ENCODE peak calls at places on chromosome 12, in five cellular contexts. J is lung, O is psoas muscle, X is lower lobe of right lung, U is brain microvascular endothelial cell. T is an unnamed sample.

GRCh38 chr12:47910486-47910885 is 5.7 kb upstream of the VDR start:
- DNase-seq in J (no peak), O (no peak), X (no peak), U (no peak), T (no peak)

GRCh38 chr12:117189725-117190209 is 503 bp downstream of the FBXO21 start:
- DNase-seq in J (no peak), O (peak), X (peak), U (peak), T (peak)

GRCh38 chr12:108822458-108823205 is 34.8 kb downstream of the SSH1 start:
- DNase-seq in J (no peak), O (no peak), X (no peak), U (no peak), T (no peak)

GRCh38 chr12:45483571-45483970 is 245.9 kb upstream of the ARID2 start:
- DNase-seq in J (no peak), O (peak), X (no peak), U (no peak), T (no peak)

GRCh38 chr12:124837249-124837897 is 26.3 kb downstream of the SCARB1 start:
- DNase-seq in J (no peak), O (no peak), X (no peak), U (no peak), T (no peak)

GRCh38 chr12:56571131-56571530 is 49.5 kb downstream of the RBMS2 start:
- DNase-seq in J (no peak), O (no peak), X (no peak), U (no peak), T (no peak)

GRCh38 chr12:96329545-96329944 is 70.7 kb downstream of the CDK17 start:
- DNase-seq in J (no peak), O (no peak), X (no peak), U (no peak), T (no peak)

GRCh38 chr12:88572785-88573565 is 7.3 kb downstream of the KITLG start:
- DNase-seq in J (no peak), O (no peak), X (no peak), U (no peak), T (no peak)

GRCh38 chr12:76006028-76006916 is 25.3 kb downstream of the PHLDA1 start:
- DNase-seq in J (no peak), O (no peak), X (no peak), U (no peak), T (no peak)

GRCh38 chr12:11584213-11584855 is 65.1 kb upstream of the ETV6 start:
- DNase-seq in J (no peak), O (no peak), X (no peak), U (no peak), T (no peak)

GRCh38 chr12:112590281-112590680 is 171.5 kb downstream of the PTPN11 start:
- DNase-seq in J (no peak), O (no peak), X (no peak), U (no peak), T (no peak)

GRCh38 chr12:7175493-7175892 is 14.0 kb upstream of the PEX5 start:
- DNase-seq in J (no peak), O (no peak), X (no peak), U (no peak), T (peak)

GRCh38 chr12:58496411-58496810 is 423.9 kb downstream of the LRIG3 start:
- DNase-seq in J (no peak), O (no peak), X (no peak), U (peak), T (no peak)

GRCh38 chr12:133202493-133203343 is 21.4 kb downstream of the ZNF268 start:
- DNase-seq in J (no peak), O (no peak), X (no peak), U (no peak), T (no peak)

GRCh38 chr12:80707126-80707829 is at the start of gene MYF6:
- DNase-seq in J (no peak), O (peak), X (no peak), U (no peak), T (no peak)

GRCh38 chr12:113222730-113223531 is 1.7 kb downstream of the TPCN1 start:
- DNase-seq in J (peak), O (peak), X (no peak), U (peak), T (peak)

GRCh38 chr12:76863005-76863670 is 15.7 kb downstream of the CSRP2 start:
- DNase-seq in J (no peak), O (no peak), X (no peak), U (peak), T (no peak)

GRCh38 chr12:12577786-12578185 is 15.1 kb upstream of the DUSP16 start:
- DNase-seq in J (no peak), O (no peak), X (no peak), U (no peak), T (peak)

GRCh38 chr12:52250048-52250990 is 17.3 kb downstream of the KRT7 start:
- DNase-seq in J (no peak), O (peak), X (peak), U (no peak), T (no peak)

GRCh38 chr12:89708793-89709156 is at the start of gene ATP2B1:
- DNase-seq in J (peak), O (peak), X (peak), U (peak), T (peak)

GRCh38 chr12:25052191-25053020 is 103.5 kb upstream of the BCAT1 start:
- DNase-seq in J (peak), O (no peak), X (no peak), U (no peak), T (no peak)

GRCh38 chr12:82359115-82359478 is 768 bp downstream of the METTL25 start:
- DNase-seq in J (no peak), O (peak), X (no peak), U (no peak), T (no peak)

GRCh38 chr12:132490481-132491348 is 764 bp downstream of the FBRSL1 start:
- DNase-seq in J (no peak), O (no peak), X (no peak), U (no peak), T (no peak)

GRCh38 chr12:6667559-6668210 is 4.8 kb upstream of the ING4 start:
- DNase-seq in J (no peak), O (no peak), X (no peak), U (no peak), T (no peak)

GRCh38 chr12:124747426-124748161 is 116.1 kb downstream of the SCARB1 start:
- DNase-seq in J (no peak), O (no peak), X (no peak), U (peak), T (peak)

GRCh38 chr12:72471806-72472205 is 199.6 kb downstream of the TRHDE start:
- DNase-seq in J (no peak), O (no peak), X (no peak), U (no peak), T (no peak)

GRCh38 chr12:4145990-4146859 is 127.3 kb upstream of the CCND2 start:
- DNase-seq in J (no peak), O (no peak), X (no peak), U (no peak), T (peak)

GRCh38 chr12:8860165-8860961 is 37.9 kb downstream of the A2ML1 start:
- DNase-seq in J (no peak), O (peak), X (no peak), U (peak), T (peak)

GRCh38 chr12:124742111-124742510 is 121.6 kb downstream of the SCARB1 start:
- DNase-seq in J (no peak), O (no peak), X (no peak), U (no peak), T (no peak)

GRCh38 chr12:65622056-65622455 is 202.2 kb upstream of the HMGA2 start:
- DNase-seq in J (no peak), O (no peak), X (no peak), U (no peak), T (no peak)

GRCh38 chr12:105985383-105985782 is 153.4 kb downstream of the NUAK1 start:
- DNase-seq in J (no peak), O (no peak), X (no peak), U (no peak), T (no peak)

GRCh38 chr12:112777387-112778025 is 14.0 kb upstream of the RPH3A start:
- DNase-seq in J (no peak), O (no peak), X (no peak), U (no peak), T (no peak)

GRCh38 chr12:66055837-66056319 is 74.7 kb downstream of the LLPH start:
- DNase-seq in J (no peak), O (no peak), X (no peak), U (no peak), T (no peak)

GRCh38 chr12:116673713-116674112 is 64.2 kb downstream of the SPRING1 start:
- DNase-seq in J (no peak), O (no peak), X (no peak), U (no peak), T (no peak)

GRCh38 chr12:74129702-74130101 is 407.9 kb upstream of the ATXN7L3B start:
- DNase-seq in J (no peak), O (no peak), X (no peak), U (peak), T (no peak)

GRCh38 chr12:82436354-82436753 is 78.0 kb downstream of the METTL25 start:
- DNase-seq in J (no peak), O (no peak), X (no peak), U (no peak), T (no peak)

GRCh38 chr12:977163-977562 is 13.9 kb upstream of the ERC1 start:
- DNase-seq in J (no peak), O (no peak), X (no peak), U (no peak), T (no peak)

GRCh38 chr12:105409881-105410471 is 79.5 kb downstream of the C12orf75 start:
- DNase-seq in J (peak), O (peak), X (peak), U (peak), T (peak)

GRCh38 chr12:32877670-32878459 is 18.7 kb downstream of the PKP2 start:
- DNase-seq in J (no peak), O (peak), X (no peak), U (no peak), T (no peak)
- H3K27ac ChIP-seq in J (no peak), O (peak), X (no peak), U (no peak), T (no peak)

DNA sequence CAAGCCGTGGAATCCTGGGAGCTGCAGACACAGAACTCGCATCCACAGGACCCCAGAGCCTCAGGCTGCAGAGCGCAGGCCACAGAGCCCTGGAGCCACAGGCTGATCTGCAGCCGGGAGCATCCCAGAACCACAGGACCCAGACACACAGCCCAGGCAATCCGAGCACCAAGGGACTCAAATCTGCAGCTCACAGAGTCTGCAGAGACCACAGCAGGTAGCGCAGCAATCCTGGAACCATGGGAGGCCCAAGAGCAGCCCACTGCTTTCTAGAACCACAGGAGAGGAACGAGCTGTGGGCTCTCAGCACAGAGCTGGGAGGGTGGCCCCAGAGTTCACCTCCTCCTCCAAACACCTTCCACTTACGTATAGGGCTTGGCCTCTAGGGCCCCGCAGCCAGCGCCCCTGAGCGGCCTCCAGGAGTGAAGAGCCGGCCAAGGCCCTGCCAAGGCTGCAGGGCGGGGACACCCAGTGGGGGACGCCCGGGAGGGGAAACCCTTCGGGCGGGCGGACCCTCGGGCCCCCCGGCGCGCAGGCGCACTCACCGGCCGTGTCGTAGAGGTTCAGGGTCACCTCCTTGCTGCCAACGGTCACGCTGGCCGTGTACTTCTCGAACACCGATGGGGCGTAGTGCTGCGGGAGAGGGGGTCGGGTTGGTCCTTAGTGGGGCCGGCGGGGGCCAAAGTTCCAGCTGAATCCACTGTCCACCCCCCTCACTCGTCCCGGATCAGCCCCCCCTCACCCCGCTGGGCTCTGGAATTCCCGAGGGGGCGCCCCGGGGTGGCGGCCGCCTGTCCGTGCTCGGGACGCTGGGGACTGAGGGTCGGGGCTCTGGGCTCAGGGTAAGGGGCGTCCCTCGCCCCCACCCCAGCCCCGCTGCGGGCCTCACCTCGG is 634 bp downstream of the RHOF start:
- DNase-seq in J (peak), O (peak), X (peak), U (no peak), T (no peak)
- H3K27ac ChIP-seq in J (peak), O (peak), X (peak), U (no peak), T (no peak)

DNA sequence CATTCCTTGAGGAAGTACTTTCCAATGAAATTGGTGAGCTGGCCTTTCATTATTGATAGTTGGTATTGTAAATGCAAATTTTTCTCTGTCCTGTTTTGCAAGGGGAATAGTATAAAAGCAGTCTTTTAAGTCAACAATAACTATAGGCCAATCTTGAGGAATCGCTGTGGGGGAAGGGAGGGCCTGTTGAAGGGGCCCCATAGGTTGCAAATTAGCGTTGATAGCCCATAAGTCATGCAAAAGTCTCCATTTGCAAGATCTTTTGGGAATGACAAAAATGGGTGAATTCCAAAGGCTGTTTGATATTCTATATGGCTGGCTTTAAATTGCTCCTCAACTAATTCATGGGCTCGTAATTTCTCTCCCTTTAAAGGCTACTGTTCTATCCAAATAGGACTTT is 143.6 kb downstream of the TMEM117 start:
- DNase-seq in J (no peak), O (no peak), X (no peak), U (no peak), T (no peak)
- H3K27ac ChIP-seq in J (no peak), O (no peak), X (no peak), U (no peak), T (no peak)

GRCh38 chr12:31714406-31715271 is 14.2 kb downstream of the AMN1 start:
- DNase-seq in J (no peak), O (no peak), X (no peak), U (no peak), T (no peak)

GRCh38 chr12:31712877-31713276 is 15.9 kb downstream of the AMN1 start:
- DNase-seq in J (no peak), O (no peak), X (no peak), U (no peak), T (no peak)

GRCh38 chr12:31710021-31710818 is 18.6 kb downstream of the AMN1 start:
- DNase-seq in J (no peak), O (no peak), X (no peak), U (no peak), T (no peak)

GRCh38 chr12:31715283-31715825 is 13.5 kb downstream of the AMN1 start:
- DNase-seq in J (no peak), O (no peak), X (no peak), U (no peak), T (no peak)
- H3K27ac ChIP-seq in J (peak), O (no peak), X (peak), U (peak), T (no peak)

GRCh38 chr12:92739099-92739498 is 36.3 kb downstream of the PLEKHG7 start:
- DNase-seq in J (no peak), O (peak), X (no peak), U (no peak), T (no peak)
- H3K27ac ChIP-seq in J (no peak), O (no peak), X (no peak), U (no peak), T (no peak)

GRCh38 chr12:10070380-10070779 is 28.4 kb downstream of the CLEC1A start:
- DNase-seq in J (no peak), O (no peak), X (no peak), U (no peak), T (no peak)

GRCh38 chr12:10067259-10067658 is 31.5 kb downstream of the CLEC1A start:
- DNase-seq in J (no peak), O (no peak), X (no peak), U (no peak), T (no peak)

GRCh38 chr12:10068634-10069033 is 30.2 kb downstream of the CLEC1A start:
- DNase-seq in J (no peak), O (no peak), X (no peak), U (no peak), T (no peak)

GRCh38 chr12:10069099-10069498 is 29.7 kb downstream of the CLEC1A start:
- DNase-seq in J (no peak), O (no peak), X (no peak), U (no peak), T (no peak)

GRCh38 chr12:10067942-10068341 is 30.8 kb downstream of the CLEC1A start:
- DNase-seq in J (no peak), O (no peak), X (no peak), U (no peak), T (peak)
- H3K27ac ChIP-seq in J (no peak), O (peak), X (peak), U (no peak), T (no peak)

GRCh38 chr12:123065666-123066457 is 85.0 kb downstream of the PITPNM2 start:
- DNase-seq in J (no peak), O (peak), X (no peak), U (no peak), T (no peak)

GRCh38 chr12:123070267-123071081 is 80.4 kb downstream of the PITPNM2 start:
- DNase-seq in J (no peak), O (no peak), X (no peak), U (no peak), T (peak)

GRCh38 chr12:123067654-123068053 is 83.2 kb downstream of the PITPNM2 start:
- DNase-seq in J (no peak), O (peak), X (no peak), U (no peak), T (no peak)

GRCh38 chr12:123071401-123072304 is 79.2 kb downstream of the PITPNM2 start:
- DNase-seq in J (no peak), O (peak), X (no peak), U (no peak), T (no peak)

DNA sequence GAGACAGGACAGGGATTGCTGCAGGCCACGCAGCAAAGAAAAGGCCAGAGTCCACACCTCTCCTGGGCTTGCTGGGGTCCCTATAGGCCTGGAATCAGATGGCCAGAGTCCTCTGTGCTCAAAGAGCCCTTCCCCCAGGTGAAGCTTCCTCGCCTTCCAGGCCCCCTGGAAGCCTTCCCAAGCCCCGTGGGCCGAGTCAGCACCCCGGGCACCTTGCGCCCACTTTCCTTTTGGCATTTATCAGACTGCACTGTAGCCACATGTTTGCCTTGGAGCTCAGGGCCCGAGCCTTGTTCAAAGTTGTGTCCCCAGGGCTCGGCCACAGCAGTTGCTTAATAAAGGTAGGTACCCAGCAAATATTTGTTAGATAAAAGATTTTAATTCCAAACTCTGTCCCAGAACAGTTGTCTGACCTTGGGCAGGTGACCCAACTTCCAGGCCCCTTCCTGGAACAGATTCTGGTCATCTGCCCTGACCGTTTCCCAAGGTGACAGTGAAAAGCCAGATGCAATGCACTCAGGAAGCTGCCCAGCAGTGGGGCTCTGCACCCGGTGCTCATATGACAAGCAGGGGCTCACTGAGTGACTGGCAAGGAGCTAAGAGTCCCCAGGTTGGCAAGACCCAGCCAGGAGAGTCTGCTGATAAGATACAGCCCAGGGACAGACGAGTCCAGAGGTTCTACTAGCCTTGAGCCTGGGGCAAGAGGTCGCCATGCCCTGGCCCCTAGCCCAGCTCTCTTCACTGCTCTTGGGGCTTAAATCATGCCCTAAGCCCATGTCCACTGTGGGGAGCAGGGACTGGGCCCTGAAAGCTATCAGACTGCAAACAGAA is 81.2 kb downstream of the PITPNM2 start:
- DNase-seq in J (no peak), O (no peak), X (no peak), U (no peak), T (no peak)
- H3K27ac ChIP-seq in J (peak), O (no peak), X (no peak), U (no peak), T (no peak)

T was measured in mammary epithelial cell.